ENCODE peak calls at places on chromosomes 5 and 9, in nine cellular contexts. One of them, this sample, is unnamed.

GRCh38 chr5:175542232-175542965 is 64.0 kb downstream of the SFXN1 start:
- DNase-seq in GM23248: peak; percentile 7
- DNase-seq in SJSA1: no peak
- DNase-seq in adrenal gland: no peak
- DNase-seq in activated T-helper 2 cell treated with anti-CD3 and anti-CD28 coated beads, Interferon-gamma antibody, Interleukin-2, Interleukin-4, amounts not matched to agents 10 μg/mL and 5 μg/mL and 100 μg/mL, durations not matched to agents 14 hours and 24 hours and 36 hours: no peak
- DNase-seq in thyroid gland: no peak
- DNase-seq in left cardiac atrium: no peak
- DNase-seq in stimulated activated CD4-positive, alpha-beta T cell treated with anti-CD3 and anti-CD28 coated beads, Interleukin-4, amount 100 ng/mL, for 48 hours: peak; percentile 43
- DNase-seq in activated CD8-positive, alpha-beta T cell treated with anti-CD3 and anti-CD28 coated beads for 36 hours: peak; percentile 72
- DNase-seq in this sample: no peak

GRCh38 chr5:33313150-33313549 is 127.6 kb upstream of the TARS1 start:
- DNase-seq in left cardiac atrium: no peak
- DNase-seq in activated T-helper 2 cell treated with anti-CD3 and anti-CD28 coated beads, Interferon-gamma antibody, Interleukin-2, Interleukin-4, amounts not matched to agents 10 μg/mL and 5 μg/mL and 100 μg/mL, durations not matched to agents 14 hours and 24 hours and 36 hours: no peak
- DNase-seq in thyroid gland: no peak
- DNase-seq in stimulated activated CD4-positive, alpha-beta T cell treated with anti-CD3 and anti-CD28 coated beads, Interleukin-4, amount 100 ng/mL, for 48 hours: no peak
- DNase-seq in adrenal gland: no peak
- DNase-seq in SJSA1: peak; percentile 43
- DNase-seq in GM23248: peak; percentile 92
- DNase-seq in activated CD8-positive, alpha-beta T cell treated with anti-CD3 and anti-CD28 coated beads for 36 hours: no peak
- DNase-seq in this sample: no peak

GRCh38 chr9:12538842-12539584 is 154.2 kb upstream of the TYRP1 start:
- DNase-seq in thyroid gland: no peak
- DNase-seq in left cardiac atrium: peak; percentile 22
- DNase-seq in adrenal gland: no peak
- DNase-seq in GM23248: no peak
- DNase-seq in stimulated activated CD4-positive, alpha-beta T cell treated with anti-CD3 and anti-CD28 coated beads, Interleukin-4, amount 100 ng/mL, for 48 hours: no peak
- DNase-seq in SJSA1: no peak
- DNase-seq in activated CD8-positive, alpha-beta T cell treated with anti-CD3 and anti-CD28 coated beads for 36 hours: no peak
- DNase-seq in activated T-helper 2 cell treated with anti-CD3 and anti-CD28 coated beads, Interferon-gamma antibody, Interleukin-2, Interleukin-4, amounts not matched to agents 10 μg/mL and 5 μg/mL and 100 μg/mL, durations not matched to agents 14 hours and 24 hours and 36 hours: no peak
- DNase-seq in this sample: no peak

GRCh38 chr5:167822241-167822640 is 469.2 kb upstream of the WWC1 start:
- DNase-seq in activated T-helper 2 cell treated with anti-CD3 and anti-CD28 coated beads, Interferon-gamma antibody, Interleukin-2, Interleukin-4, amounts not matched to agents 10 μg/mL and 5 μg/mL and 100 μg/mL, durations not matched to agents 14 hours and 24 hours and 36 hours: no peak
- DNase-seq in SJSA1: no peak
- DNase-seq in left cardiac atrium: no peak
- DNase-seq in thyroid gland: no peak
- DNase-seq in adrenal gland: no peak
- DNase-seq in GM23248: no peak
- DNase-seq in activated CD8-positive, alpha-beta T cell treated with anti-CD3 and anti-CD28 coated beads for 36 hours: no peak
- DNase-seq in stimulated activated CD4-positive, alpha-beta T cell treated with anti-CD3 and anti-CD28 coated beads, Interleukin-4, amount 100 ng/mL, for 48 hours: no peak
- DNase-seq in this sample: no peak

GRCh38 chr5:75260708-75261107 is 24.0 kb upstream of the ANKRD31 start:
- DNase-seq in thyroid gland: no peak
- DNase-seq in activated CD8-positive, alpha-beta T cell treated with anti-CD3 and anti-CD28 coated beads for 36 hours: no peak
- DNase-seq in adrenal gland: no peak
- DNase-seq in GM23248: no peak
- DNase-seq in SJSA1: no peak
- DNase-seq in activated T-helper 2 cell treated with anti-CD3 and anti-CD28 coated beads, Interferon-gamma antibody, Interleukin-2, Interleukin-4, amounts not matched to agents 10 μg/mL and 5 μg/mL and 100 μg/mL, durations not matched to agents 14 hours and 24 hours and 36 hours: no peak
- DNase-seq in left cardiac atrium: no peak
- DNase-seq in stimulated activated CD4-positive, alpha-beta T cell treated with anti-CD3 and anti-CD28 coated beads, Interleukin-4, amount 100 ng/mL, for 48 hours: no peak
- DNase-seq in this sample: no peak

GRCh38 chr5:157388148-157388547 is 71.9 kb upstream of the NIPAL4 start:
- DNase-seq in stimulated activated CD4-positive, alpha-beta T cell treated with anti-CD3 and anti-CD28 coated beads, Interleukin-4, amount 100 ng/mL, for 48 hours: no peak
- DNase-seq in GM23248: peak; percentile 7
- DNase-seq in SJSA1: no peak
- DNase-seq in activated CD8-positive, alpha-beta T cell treated with anti-CD3 and anti-CD28 coated beads for 36 hours: no peak
- DNase-seq in adrenal gland: no peak
- DNase-seq in activated T-helper 2 cell treated with anti-CD3 and anti-CD28 coated beads, Interferon-gamma antibody, Interleukin-2, Interleukin-4, amounts not matched to agents 10 μg/mL and 5 μg/mL and 100 μg/mL, durations not matched to agents 14 hours and 24 hours and 36 hours: no peak
- DNase-seq in left cardiac atrium: no peak
- DNase-seq in thyroid gland: no peak
- DNase-seq in this sample: no peak

GRCh38 chr9:13719981-13720380 is 440.5 kb upstream of the MPDZ start:
- DNase-seq in GM23248: peak; percentile 72
- DNase-seq in activated CD8-positive, alpha-beta T cell treated with anti-CD3 and anti-CD28 coated beads for 36 hours: no peak
- DNase-seq in activated T-helper 2 cell treated with anti-CD3 and anti-CD28 coated beads, Interferon-gamma antibody, Interleukin-2, Interleukin-4, amounts not matched to agents 10 μg/mL and 5 μg/mL and 100 μg/mL, durations not matched to agents 14 hours and 24 hours and 36 hours: no peak
- DNase-seq in left cardiac atrium: no peak
- DNase-seq in SJSA1: peak; percentile 45
- DNase-seq in thyroid gland: no peak
- DNase-seq in adrenal gland: no peak
- DNase-seq in stimulated activated CD4-positive, alpha-beta T cell treated with anti-CD3 and anti-CD28 coated beads, Interleukin-4, amount 100 ng/mL, for 48 hours: no peak
- DNase-seq in this sample: no peak

GRCh38 chr9:133717113-133718031 is 20.8 kb downstream of the SARDH start:
- DNase-seq in stimulated activated CD4-positive, alpha-beta T cell treated with anti-CD3 and anti-CD28 coated beads, Interleukin-4, amount 100 ng/mL, for 48 hours: no peak
- DNase-seq in GM23248: no peak
- DNase-seq in activated T-helper 2 cell treated with anti-CD3 and anti-CD28 coated beads, Interferon-gamma antibody, Interleukin-2, Interleukin-4, amounts not matched to agents 10 μg/mL and 5 μg/mL and 100 μg/mL, durations not matched to agents 14 hours and 24 hours and 36 hours: no peak
- DNase-seq in adrenal gland: no peak
- DNase-seq in SJSA1: no peak
- DNase-seq in activated CD8-positive, alpha-beta T cell treated with anti-CD3 and anti-CD28 coated beads for 36 hours: no peak
- DNase-seq in thyroid gland: no peak
- DNase-seq in left cardiac atrium: no peak
- DNase-seq in this sample: no peak

GRCh38 chr5:53178830-53179229 is 69.3 kb upstream of the MOCS2 start:
- DNase-seq in left cardiac atrium: no peak
- DNase-seq in activated T-helper 2 cell treated with anti-CD3 and anti-CD28 coated beads, Interferon-gamma antibody, Interleukin-2, Interleukin-4, amounts not matched to agents 10 μg/mL and 5 μg/mL and 100 μg/mL, durations not matched to agents 14 hours and 24 hours and 36 hours: no peak
- DNase-seq in thyroid gland: no peak
- DNase-seq in GM23248: no peak
- DNase-seq in activated CD8-positive, alpha-beta T cell treated with anti-CD3 and anti-CD28 coated beads for 36 hours: no peak
- DNase-seq in adrenal gland: no peak
- DNase-seq in stimulated activated CD4-positive, alpha-beta T cell treated with anti-CD3 and anti-CD28 coated beads, Interleukin-4, amount 100 ng/mL, for 48 hours: no peak
- DNase-seq in SJSA1: no peak
- DNase-seq in this sample: no peak

GRCh38 chr9:129632460-129632859 is 6.5 kb downstream of the NTMT1 start:
- DNase-seq in left cardiac atrium: no peak
- DNase-seq in adrenal gland: no peak
- DNase-seq in activated T-helper 2 cell treated with anti-CD3 and anti-CD28 coated beads, Interferon-gamma antibody, Interleukin-2, Interleukin-4, amounts not matched to agents 10 μg/mL and 5 μg/mL and 100 μg/mL, durations not matched to agents 14 hours and 24 hours and 36 hours: no peak
- DNase-seq in GM23248: peak; percentile 74
- DNase-seq in thyroid gland: no peak
- DNase-seq in stimulated activated CD4-positive, alpha-beta T cell treated with anti-CD3 and anti-CD28 coated beads, Interleukin-4, amount 100 ng/mL, for 48 hours: no peak
- DNase-seq in SJSA1: no peak
- DNase-seq in activated CD8-positive, alpha-beta T cell treated with anti-CD3 and anti-CD28 coated beads for 36 hours: no peak
- DNase-seq in this sample: no peak